ENCODE peak calls at places on chromosomes 3 and 15, in ten cellular contexts. One of them, this sample, is unnamed.

GRCh38 chr15:38690737-38691332 is 126.2 kb upstream of the RASGRP1 start:
- DNase-seq in effector CD4-positive, alpha-beta T cell: peak; percentile 74
- DNase-seq in upper lobe of right lung: no peak
- DNase-seq in Peyer's patch: peak; percentile 68
- DNase-seq in germinal center: peak; percentile 66
- DNase-seq in esophagus squamous epithelium: no peak
- DNase-seq in ureter: peak; percentile 71
- DNase-seq in endothelial cell: peak; percentile 80
- DNase-seq in T47D: peak; percentile 19
- DNase-seq in right cardiac atrium: peak; percentile 25
- DNase-seq in this sample: peak; percentile 75

GRCh38 chr15:69451951-69452701 is 492 bp upstream of the RPLP1 start:
- DNase-seq in germinal center: peak; percentile 37
- DNase-seq in Peyer's patch: no peak
- DNase-seq in effector CD4-positive, alpha-beta T cell: no peak
- DNase-seq in right cardiac atrium: no peak
- DNase-seq in esophagus squamous epithelium: no peak
- DNase-seq in T47D: no peak
- DNase-seq in upper lobe of right lung: no peak
- DNase-seq in ureter: no peak
- DNase-seq in endothelial cell: no peak
- DNase-seq in this sample: no peak

GRCh38 chr3:122324871-122325323 is at the start of gene CSTA:
- DNase-seq in ureter: no peak
- DNase-seq in T47D: no peak
- DNase-seq in Peyer's patch: no peak
- DNase-seq in esophagus squamous epithelium: no peak
- DNase-seq in effector CD4-positive, alpha-beta T cell: no peak
- DNase-seq in germinal center: no peak
- DNase-seq in upper lobe of right lung: no peak
- DNase-seq in endothelial cell: no peak
- DNase-seq in right cardiac atrium: no peak
- DNase-seq in this sample: no peak

GRCh38 chr3:186772886-186773417 is 10.4 kb upstream of the EIF4A2 start:
- DNase-seq in germinal center: peak; percentile 87
- DNase-seq in Peyer's patch: peak; percentile 69
- DNase-seq in upper lobe of right lung: peak; percentile 88
- DNase-seq in T47D: peak; percentile 71
- DNase-seq in esophagus squamous epithelium: peak; percentile 38
- DNase-seq in right cardiac atrium: peak; percentile 72
- DNase-seq in effector CD4-positive, alpha-beta T cell: peak; percentile 43
- DNase-seq in ureter: peak; percentile 79
- DNase-seq in endothelial cell: no peak
- DNase-seq in this sample: peak; percentile 78

GRCh38 chr3:87558482-87558881 is 282.1 kb upstream of the POU1F1 start:
- DNase-seq in esophagus squamous epithelium: no peak
- DNase-seq in right cardiac atrium: no peak
- DNase-seq in upper lobe of right lung: no peak
- DNase-seq in T47D: no peak
- DNase-seq in effector CD4-positive, alpha-beta T cell: no peak
- DNase-seq in ureter: no peak
- DNase-seq in germinal center: no peak
- DNase-seq in endothelial cell: no peak
- DNase-seq in Peyer's patch: no peak
- DNase-seq in this sample: no peak

GRCh38 chr15:41572866-41573265 is 13.9 kb downstream of the TYRO3 start:
- DNase-seq in T47D: no peak
- DNase-seq in germinal center: no peak
- DNase-seq in endothelial cell: no peak
- DNase-seq in Peyer's patch: no peak
- DNase-seq in ureter: no peak
- DNase-seq in effector CD4-positive, alpha-beta T cell: no peak
- DNase-seq in upper lobe of right lung: no peak
- DNase-seq in right cardiac atrium: no peak
- DNase-seq in esophagus squamous epithelium: no peak
- DNase-seq in this sample: no peak

GRCh38 chr3:117454236-117454635 is 744.7 kb downstream of the TUSC7 start:
- DNase-seq in endothelial cell: no peak
- DNase-seq in Peyer's patch: no peak
- DNase-seq in esophagus squamous epithelium: no peak
- DNase-seq in germinal center: no peak
- DNase-seq in T47D: no peak
- DNase-seq in upper lobe of right lung: no peak
- DNase-seq in right cardiac atrium: no peak
- DNase-seq in ureter: no peak
- DNase-seq in effector CD4-positive, alpha-beta T cell: no peak
- DNase-seq in this sample: no peak

GRCh38 chr15:29401644-29402043 is 132.0 kb upstream of the NSMCE3 start:
- DNase-seq in T47D: no peak
- DNase-seq in germinal center: no peak
- DNase-seq in endothelial cell: no peak
- DNase-seq in effector CD4-positive, alpha-beta T cell: no peak
- DNase-seq in right cardiac atrium: no peak
- DNase-seq in esophagus squamous epithelium: no peak
- DNase-seq in Peyer's patch: no peak
- DNase-seq in upper lobe of right lung: no peak
- DNase-seq in ureter: no peak
- DNase-seq in this sample: no peak

GRCh38 chr3:72338082-72338941 is 509.9 kb downstream of the SHQ1 start:
- DNase-seq in germinal center: no peak
- DNase-seq in endothelial cell: no peak
- DNase-seq in esophagus squamous epithelium: no peak
- DNase-seq in T47D: no peak
- DNase-seq in Peyer's patch: no peak
- DNase-seq in effector CD4-positive, alpha-beta T cell: no peak
- DNase-seq in right cardiac atrium: no peak
- DNase-seq in upper lobe of right lung: no peak
- DNase-seq in ureter: no peak
- DNase-seq in this sample: no peak

GRCh38 chr3:182180646-182181385 is 469.1 kb downstream of the SOX2 start:
- DNase-seq in germinal center: no peak
- DNase-seq in right cardiac atrium: no peak
- DNase-seq in upper lobe of right lung: no peak
- DNase-seq in endothelial cell: no peak
- DNase-seq in T47D: no peak
- DNase-seq in ureter: no peak
- DNase-seq in esophagus squamous epithelium: no peak
- DNase-seq in effector CD4-positive, alpha-beta T cell: no peak
- DNase-seq in Peyer's patch: no peak
- DNase-seq in this sample: no peak

GRCh38 chr15:37045859-37046318 is 54.5 kb downstream of the MEIS2 start:
- DNase-seq in esophagus squamous epithelium: no peak
- DNase-seq in T47D: no peak
- DNase-seq in effector CD4-positive, alpha-beta T cell: no peak
- DNase-seq in ureter: no peak
- DNase-seq in endothelial cell: peak; percentile 14
- DNase-seq in germinal center: no peak
- DNase-seq in right cardiac atrium: no peak
- DNase-seq in upper lobe of right lung: no peak
- DNase-seq in Peyer's patch: no peak
- DNase-seq in this sample: peak; percentile 64

GRCh38 chr15:22887157-22887951 is 48.9 kb downstream of the NIPA2 start:
- DNase-seq in esophagus squamous epithelium: no peak
- DNase-seq in T47D: no peak
- DNase-seq in effector CD4-positive, alpha-beta T cell: no peak
- DNase-seq in ureter: no peak
- DNase-seq in Peyer's patch: peak; percentile 79
- DNase-seq in germinal center: no peak
- DNase-seq in endothelial cell: no peak
- DNase-seq in right cardiac atrium: peak; percentile 37
- DNase-seq in upper lobe of right lung: no peak
- DNase-seq in this sample: no peak

GRCh38 chr3:162082516-162082915 is 585.9 kb downstream of the OTOL1 start:
- DNase-seq in endothelial cell: no peak
- DNase-seq in ureter: no peak
- DNase-seq in esophagus squamous epithelium: no peak
- DNase-seq in Peyer's patch: no peak
- DNase-seq in right cardiac atrium: no peak
- DNase-seq in germinal center: no peak
- DNase-seq in T47D: no peak
- DNase-seq in effector CD4-positive, alpha-beta T cell: no peak
- DNase-seq in upper lobe of right lung: no peak
- DNase-seq in this sample: no peak

GRCh38 chr3:14563946-14564539 is 23.9 kb upstream of the GRIP2 start:
- DNase-seq in ureter: no peak
- DNase-seq in upper lobe of right lung: no peak
- DNase-seq in effector CD4-positive, alpha-beta T cell: no peak
- DNase-seq in endothelial cell: no peak
- DNase-seq in germinal center: no peak
- DNase-seq in esophagus squamous epithelium: no peak
- DNase-seq in Peyer's patch: no peak
- DNase-seq in right cardiac atrium: no peak
- DNase-seq in T47D: no peak
- DNase-seq in this sample: no peak

GRCh38 chr3:184543848-184544512 is 17.6 kb upstream of the EPHB3 start:
- DNase-seq in upper lobe of right lung: peak; percentile 67
- DNase-seq in Peyer's patch: peak; percentile 66
- DNase-seq in ureter: peak; percentile 85
- DNase-seq in germinal center: peak; percentile 80
- DNase-seq in right cardiac atrium: peak; percentile 60
- DNase-seq in esophagus squamous epithelium: peak; percentile 18
- DNase-seq in endothelial cell: peak; percentile 91
- DNase-seq in T47D: peak; percentile 91
- DNase-seq in effector CD4-positive, alpha-beta T cell: peak; percentile 62
- DNase-seq in this sample: peak; percentile 89

GRCh38 chr3:106809633-106810460 is 567.4 kb upstream of the CCDC54 start:
- DNase-seq in T47D: no peak
- DNase-seq in esophagus squamous epithelium: no peak
- DNase-seq in Peyer's patch: no peak
- DNase-seq in endothelial cell: no peak
- DNase-seq in effector CD4-positive, alpha-beta T cell: no peak
- DNase-seq in upper lobe of right lung: no peak
- DNase-seq in right cardiac atrium: no peak
- DNase-seq in germinal center: no peak
- DNase-seq in ureter: no peak
- DNase-seq in this sample: no peak

GRCh38 chr15:85754993-85755392 is 39.7 kb downstream of the KLHL25 start:
- DNase-seq in effector CD4-positive, alpha-beta T cell: no peak
- DNase-seq in upper lobe of right lung: no peak
- DNase-seq in endothelial cell: no peak
- DNase-seq in Peyer's patch: peak; percentile 37
- DNase-seq in esophagus squamous epithelium: no peak
- DNase-seq in T47D: no peak
- DNase-seq in germinal center: no peak
- DNase-seq in right cardiac atrium: peak; percentile 67
- DNase-seq in ureter: no peak
- DNase-seq in this sample: peak; percentile 22

GRCh38 chr3:31770822-31771326 is 210.2 kb downstream of the OSBPL10 start:
- DNase-seq in T47D: no peak
- DNase-seq in upper lobe of right lung: no peak
- DNase-seq in effector CD4-positive, alpha-beta T cell: no peak
- DNase-seq in right cardiac atrium: no peak
- DNase-seq in Peyer's patch: no peak
- DNase-seq in esophagus squamous epithelium: no peak
- DNase-seq in germinal center: no peak
- DNase-seq in ureter: no peak
- DNase-seq in endothelial cell: no peak
- DNase-seq in this sample: no peak

GRCh38 chr15:66080791-66081475 is 172.6 kb downstream of the MEGF11 start:
- DNase-seq in germinal center: no peak
- DNase-seq in ureter: no peak
- DNase-seq in esophagus squamous epithelium: no peak
- DNase-seq in T47D: no peak
- DNase-seq in effector CD4-positive, alpha-beta T cell: no peak
- DNase-seq in upper lobe of right lung: peak; percentile 17
- DNase-seq in right cardiac atrium: no peak
- DNase-seq in Peyer's patch: peak; percentile 62
- DNase-seq in endothelial cell: peak; percentile 36
- DNase-seq in this sample: peak; percentile 66

GRCh38 chr15:91793771-91794170 is 59.7 kb upstream of the SLCO3A1 start:
- DNase-seq in esophagus squamous epithelium: no peak
- DNase-seq in germinal center: no peak
- DNase-seq in endothelial cell: no peak
- DNase-seq in Peyer's patch: no peak
- DNase-seq in upper lobe of right lung: no peak
- DNase-seq in T47D: no peak
- DNase-seq in ureter: no peak
- DNase-seq in right cardiac atrium: no peak
- DNase-seq in effector CD4-positive, alpha-beta T cell: no peak
- DNase-seq in this sample: no peak

GRCh38 chr3:181009225-181009624 is 19.7 kb upstream of the DNAJC19 start:
- DNase-seq in upper lobe of right lung: no peak
- DNase-seq in right cardiac atrium: no peak
- DNase-seq in ureter: no peak
- DNase-seq in Peyer's patch: no peak
- DNase-seq in T47D: no peak
- DNase-seq in effector CD4-positive, alpha-beta T cell: no peak
- DNase-seq in esophagus squamous epithelium: no peak
- DNase-seq in endothelial cell: no peak
- DNase-seq in germinal center: no peak
- DNase-seq in this sample: no peak

GRCh38 chr3:186361612-186362408 is at the start of gene DGKG:
- DNase-seq in upper lobe of right lung: peak; percentile 83
- DNase-seq in endothelial cell: peak; percentile 16
- DNase-seq in germinal center: peak; percentile 86
- DNase-seq in effector CD4-positive, alpha-beta T cell: no peak
- DNase-seq in ureter: peak; percentile 53
- DNase-seq in Peyer's patch: peak; percentile 62
- DNase-seq in T47D: peak; percentile 85
- DNase-seq in right cardiac atrium: peak; percentile 34
- DNase-seq in esophagus squamous epithelium: no peak
- DNase-seq in this sample: peak; percentile 60

GRCh38 chr3:72597756-72598195 is 250.5 kb downstream of the SHQ1 start:
- DNase-seq in right cardiac atrium: no peak
- DNase-seq in upper lobe of right lung: no peak
- DNase-seq in ureter: no peak
- DNase-seq in T47D: peak; percentile 11
- DNase-seq in Peyer's patch: no peak
- DNase-seq in germinal center: no peak
- DNase-seq in effector CD4-positive, alpha-beta T cell: no peak
- DNase-seq in endothelial cell: no peak
- DNase-seq in esophagus squamous epithelium: no peak
- DNase-seq in this sample: no peak

GRCh38 chr3:78613366-78614008 is 1154.3 kb downstream of the ROBO1 start:
- DNase-seq in Peyer's patch: no peak
- DNase-seq in T47D: no peak
- DNase-seq in effector CD4-positive, alpha-beta T cell: no peak
- DNase-seq in esophagus squamous epithelium: no peak
- DNase-seq in upper lobe of right lung: no peak
- DNase-seq in ureter: no peak
- DNase-seq in right cardiac atrium: no peak
- DNase-seq in germinal center: no peak
- DNase-seq in endothelial cell: no peak
- DNase-seq in this sample: no peak

GRCh38 chr3:27533718-27534578 is 49.8 kb upstream of the SLC4A7 start:
- DNase-seq in Peyer's patch: no peak
- DNase-seq in T47D: no peak
- DNase-seq in right cardiac atrium: peak; percentile 73
- DNase-seq in germinal center: peak; percentile 17
- DNase-seq in esophagus squamous epithelium: no peak
- DNase-seq in upper lobe of right lung: no peak
- DNase-seq in endothelial cell: peak; percentile 39
- DNase-seq in effector CD4-positive, alpha-beta T cell: peak; percentile 13
- DNase-seq in ureter: peak; percentile 60
- DNase-seq in this sample: peak; percentile 95

GRCh38 chr3:43770426-43771103 is 79.8 kb downstream of the ABHD5 start:
- DNase-seq in right cardiac atrium: peak; percentile 88
- DNase-seq in germinal center: no peak
- DNase-seq in upper lobe of right lung: peak; percentile 74
- DNase-seq in T47D: no peak
- DNase-seq in ureter: peak; percentile 87
- DNase-seq in Peyer's patch: peak; percentile 78
- DNase-seq in effector CD4-positive, alpha-beta T cell: no peak
- DNase-seq in endothelial cell: no peak
- DNase-seq in esophagus squamous epithelium: no peak
- DNase-seq in this sample: no peak

GRCh38 chr15:78640840-78641733 is at the start of gene CHRNB4:
- DNase-seq in Peyer's patch: no peak
- DNase-seq in effector CD4-positive, alpha-beta T cell: no peak
- DNase-seq in T47D: no peak
- DNase-seq in germinal center: peak; percentile 46
- DNase-seq in right cardiac atrium: no peak
- DNase-seq in upper lobe of right lung: no peak
- DNase-seq in esophagus squamous epithelium: no peak
- DNase-seq in ureter: no peak
- DNase-seq in endothelial cell: peak; percentile 48
- DNase-seq in this sample: peak; percentile 90

GRCh38 chr3:107450254-107450653 is 72.5 kb upstream of the BBX start:
- DNase-seq in germinal center: no peak
- DNase-seq in Peyer's patch: no peak
- DNase-seq in effector CD4-positive, alpha-beta T cell: no peak
- DNase-seq in right cardiac atrium: no peak
- DNase-seq in ureter: no peak
- DNase-seq in esophagus squamous epithelium: no peak
- DNase-seq in upper lobe of right lung: no peak
- DNase-seq in T47D: no peak
- DNase-seq in endothelial cell: no peak
- DNase-seq in this sample: no peak

This sample was measured in H9.